ENCODE peak calls at places on chromosome 1, in nine cellular contexts. O is CD8-positive, alpha-beta T cell; A is CD4-positive, CD25-positive, alpha-beta regulatory T cell; C is upper lobe of right lung; P is A549; J is fibroblast of lung; F is GM23248; K is aorta; H is left lung. N is an unnamed sample. For H3K4me1, the result is how much of the 10 kb centered on the place peaks cover.

GRCh38 chr1:85047472-85048295 is 616 bp downstream of the MCOLN3 start:
- DNase-seq in C (peak), O (no peak), J (no peak), K (peak), P (peak), H (no peak), A (no peak), F (peak), N (no peak)

GRCh38 chr1:162019006-162019405 is 4.7 kb downstream of the OLFML2B start:
- DNase-seq in H (no peak), P (no peak), J (peak), O (no peak), F (peak), C (no peak), K (no peak), A (no peak), N (no peak)

GRCh38 chr1:110136911-110137310 is 13.4 kb upstream of the SLC6A17 start:
- DNase-seq in J (no peak), O (peak), C (no peak), K (no peak), H (no peak), P (no peak), A (peak), F (no peak), N (no peak)

GRCh38 chr1:17874665-17875064 is 119.5 kb downstream of the ACTL8 start:
- DNase-seq in C (peak), F (peak), K (no peak), J (peak), H (no peak), O (no peak), P (no peak), A (no peak), N (no peak)

GRCh38 chr1:53369034-53369750 is 41.3 kb upstream of the LRP8 start:
- DNase-seq in A (no peak), J (no peak), C (peak), O (no peak), F (no peak), H (peak), P (no peak), K (peak), N (peak)

GRCh38 chr1:5995871-5996630 is 3.8 kb upstream of the NPHP4 start:
- DNase-seq in J (no peak), F (no peak), C (peak), A (no peak), O (no peak), P (no peak), K (peak), H (no peak), N (no peak)

GRCh38 chr1:111179968-111180533 is 20.4 kb downstream of the DENND2D start:
- DNase-seq in P (no peak), A (no peak), H (no peak), O (no peak), J (no peak), C (no peak), F (no peak), K (no peak), N (no peak)

GRCh38 chr1:199157494-199157893 is 518.7 kb downstream of the PTPRC start:
- DNase-seq in F (no peak), K (no peak), O (no peak), J (no peak), A (no peak), H (no peak), C (no peak), P (no peak), N (no peak)

GRCh38 chr1:111602974-111603373 is 16.6 kb upstream of the RAP1A start:
- DNase-seq in O (no peak), P (no peak), H (no peak), K (no peak), C (no peak), J (no peak), F (no peak), A (peak), N (no peak)

GRCh38 chr1:29706936-29707335 is 470.6 kb downstream of the PTPRU start:
- DNase-seq in P (peak), K (peak), F (peak), H (no peak), J (peak), C (peak), O (no peak), A (no peak), N (peak)

GRCh38 chr1:222554177-222554576 is 6.3 kb upstream of the HHIPL2 start:
- DNase-seq in C (no peak), P (no peak), A (no peak), J (no peak), K (no peak), H (no peak), F (no peak), O (no peak), N (no peak)

GRCh38 chr1:109186704-109187071 is 27.0 kb upstream of the SARS1 start:
- DNase-seq in J (peak), K (no peak), P (no peak), C (peak), H (peak), A (no peak), F (peak), O (no peak), N (no peak)

GRCh38 chr1:210234254-210234747 is 1.7 kb downstream of the SERTAD4 start:
- DNase-seq in P (no peak), J (no peak), F (no peak), H (no peak), O (no peak), A (peak), K (no peak), C (no peak), N (no peak)
- H3K4me3 ChIP-seq in P (peak), J (no peak), F (peak), H (peak), O (no peak), A (no peak), K (no peak), C (peak), N (peak)

GRCh38 chr1:93699676-93700168 is 18.1 kb upstream of the BCAR3 start:
- DNase-seq in P (no peak), J (no peak), O (no peak), F (no peak), H (no peak), A (no peak), C (peak), K (no peak), N (no peak)

GRCh38 chr1:93701619-93702018 is 20.0 kb upstream of the BCAR3 start:
- DNase-seq in K (peak), F (peak), H (peak), C (peak), O (no peak), P (peak), A (no peak), J (peak), N (no peak)

GRCh38 chr1:93702102-93702827 is 20.6 kb upstream of the BCAR3 start:
- DNase-seq in H (no peak), K (no peak), A (no peak), J (peak), F (peak), C (peak), P (no peak), O (no peak), N (no peak)

GRCh38 chr1:93702828-93703183 is 21.2 kb upstream of the BCAR3 start:
- DNase-seq in F (no peak), P (no peak), K (no peak), H (no peak), C (no peak), O (no peak), A (no peak), J (peak), N (no peak)

DNA sequence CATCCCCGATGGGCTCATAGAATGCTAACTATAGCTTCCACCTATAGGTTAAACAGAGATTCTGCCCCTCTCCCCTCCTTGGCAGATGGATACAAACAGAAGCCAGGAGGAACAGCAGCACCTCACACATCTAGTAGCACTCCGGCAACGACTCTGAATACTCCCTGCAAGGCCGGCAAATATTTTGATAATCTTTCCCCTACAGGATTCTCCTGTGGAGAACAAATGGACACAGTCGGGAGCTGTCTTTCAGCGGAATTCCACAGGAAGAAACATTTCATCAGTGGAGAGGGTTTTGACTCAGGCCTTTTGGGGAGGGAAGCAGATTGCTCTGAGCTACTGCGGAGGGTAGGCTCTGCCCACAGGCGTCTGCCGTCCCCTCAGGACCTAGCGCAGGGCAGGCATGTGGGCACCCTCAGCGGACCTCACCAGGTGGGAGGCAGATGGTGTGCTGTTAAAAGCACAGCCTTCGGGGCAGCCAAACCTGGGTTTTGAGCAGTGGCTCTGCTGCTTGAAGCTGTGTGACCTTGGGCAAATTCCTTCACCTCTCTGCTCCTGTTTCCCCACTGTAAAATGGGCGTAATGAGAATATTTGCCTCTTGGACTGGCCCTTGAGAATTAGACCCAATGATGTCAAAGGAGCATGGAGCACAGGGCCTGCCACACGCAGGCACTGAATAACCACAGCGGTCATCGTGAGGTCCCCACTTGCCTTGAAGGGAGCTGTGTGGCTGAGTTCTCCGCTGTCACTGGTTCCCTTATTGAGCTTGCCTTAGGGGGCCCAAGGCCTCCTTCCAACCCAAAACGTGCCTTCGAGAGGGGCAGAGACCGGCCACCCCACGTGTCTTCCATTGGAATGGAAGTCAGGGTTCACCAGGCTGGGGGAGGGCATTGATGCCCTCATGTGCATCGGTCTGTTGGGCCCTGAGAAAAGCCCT is 19.2 kb upstream of the BCAR3 start:
- DNase-seq in F (no peak), C (peak), P (no peak), K (no peak), J (no peak), O (no peak), H (no peak), A (no peak), N (no peak)
- H3K4me1 ChIP-seq in F (under half), C (under half), P (half or more), K (under half), J (under half), O (under half), H (under half), A (under half), N (under half)

GRCh38 chr1:65527211-65527610 is 106.7 kb downstream of the LEPR start:
- DNase-seq in J (peak), K (no peak), H (no peak), A (no peak), F (peak), O (no peak), C (no peak), P (no peak), N (no peak)
- H3K4me3 ChIP-seq in J (no peak), K (peak), H (peak), A (no peak), F (peak), O (no peak), C (peak), P (no peak), N (no peak)

GRCh38 chr1:90919900-90920299 is 101.9 kb downstream of the ZNF644 start:
- DNase-seq in H (no peak), J (no peak), O (no peak), A (no peak), C (no peak), P (no peak), F (peak), K (no peak), N (no peak)
- H3K4me1 ChIP-seq in H (under half), J (under half), O (half or more), A (under half), C (under half), P (under half), F (under half), K (under half), N (under half)

DNA sequence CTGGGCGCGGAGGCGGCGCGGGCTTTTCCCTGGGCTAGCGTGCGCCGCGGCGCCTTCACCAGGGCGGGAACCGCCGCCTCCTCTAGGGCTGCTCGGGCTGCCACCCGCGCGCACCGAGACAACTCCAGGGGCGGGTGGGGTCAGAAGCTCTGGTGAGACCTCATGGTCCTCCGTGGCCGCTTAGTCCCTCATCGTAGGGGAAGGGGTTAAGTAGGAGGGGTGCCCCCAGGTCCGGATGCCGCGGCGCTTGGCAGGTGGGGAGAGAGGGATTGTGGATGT is 559 bp downstream of the SERTAD4 start:
- DNase-seq in K (no peak), O (no peak), F (peak), P (no peak), C (no peak), J (no peak), H (no peak), A (no peak), N (no peak)
- H3K4me3 ChIP-seq in K (peak), O (no peak), F (peak), P (peak), C (peak), J (peak), H (peak), A (no peak), N (peak)

N was measured in HAP-1.